ENCODE peak calls at places on chromosomes 3 and 15, in four cellular contexts. Y is HFFc6, E is fibroblast of the aortic adventitia, X is pancreas. I is an unnamed sample.
A peak's percentile ranks its signal among the peaks of the same experiment; 100 is the strongest.

GRCh38 chr3:126956361-126956760 is 26.6 kb upstream of the PLXNA1 start:
- DNase-seq in Y (no peak), E (no peak), X (peak; percentile 56), I (no peak)

GRCh38 chr3:179015551-179016020 is 56.0 kb downstream of the ZMAT3 start:
- DNase-seq in Y (peak; percentile 84), E (peak; percentile 86), X (no peak), I (peak; percentile 75)

GRCh38 chr3:43102773-43103480 is 3.0 kb downstream of the POMGNT2 start:
- DNase-seq in Y (no peak), E (peak; percentile 22), X (no peak), I (no peak)

GRCh38 chr15:93028632-93029612 is 60.1 kb downstream of the RGMA start:
- DNase-seq in Y (peak; percentile 57), E (peak; percentile 99), X (peak; percentile 83), I (no peak)

GRCh38 chr3:146313411-146314111 is 62.7 kb upstream of the PLSCR4 start:
- DNase-seq in Y (peak; percentile 83), E (peak; percentile 94), X (no peak), I (no peak)

GRCh38 chr3:114121996-114122709 is 56.7 kb downstream of the DRD3 start:
- DNase-seq in Y (peak; percentile 29), E (peak; percentile 83), X (no peak), I (peak; percentile 12)

GRCh38 chr15:91348812-91349500 is 248.9 kb downstream of the SV2B start:
- DNase-seq in Y (no peak), E (peak; percentile 34), X (no peak), I (no peak)

GRCh38 chr3:51099794-51100542 is 285.1 kb upstream of the MANF start:
- DNase-seq in Y (peak; percentile 53), E (peak; percentile 66), X (peak; percentile 62), I (peak; percentile 65)

GRCh38 chr3:127162947-127163645 is 29.8 kb upstream of the PRR23E start:
- DNase-seq in Y (no peak), E (no peak), X (peak; percentile 53), I (peak; percentile 56)

GRCh38 chr15:49865925-49866757 is 245.3 kb downstream of the DTWD1 start:
- DNase-seq in Y (peak; percentile 44), E (no peak), X (no peak), I (no peak)

GRCh38 chr15:36361351-36361870 is 218.0 kb upstream of the CDIN1 start:
- DNase-seq in Y (peak; percentile 45), E (peak; percentile 23), X (no peak), I (no peak)

GRCh38 chr15:98789020-98789419 is 140.7 kb downstream of the IGF1R start:
- DNase-seq in Y (no peak), E (no peak), X (no peak), I (no peak)

GRCh38 chr3:161415506-161416231 is 44.4 kb upstream of the SPTSSB start:
- DNase-seq in Y (peak; percentile 87), E (peak; percentile 85), X (no peak), I (no peak)

GRCh38 chr3:64240445-64240844 is 15.2 kb upstream of the PRICKLE2 start:
- DNase-seq in Y (no peak), E (no peak), X (no peak), I (no peak)

GRCh38 chr3:16174976-16175901 is 759 bp downstream of the GALNT15 start:
- DNase-seq in Y (no peak), E (no peak), X (no peak), I (no peak)

GRCh38 chr3:134374791-134375541 is 719 bp upstream of the AMOTL2 start:
- DNase-seq in Y (peak; percentile 69), E (no peak), X (no peak), I (no peak)

GRCh38 chr3:45224824-45225464 is 1.1 kb downstream of the TMEM158 start:
- DNase-seq in Y (peak; percentile 76), E (peak; percentile 66), X (peak; percentile 86), I (peak; percentile 86)

GRCh38 chr3:61627768-61628185 is 66.4 kb downstream of the PTPRG start:
- DNase-seq in Y (peak; percentile 92), E (peak; percentile 97), X (no peak), I (no peak)

GRCh38 chr3:99240700-99241099 is 339.2 kb upstream of the DCBLD2 start:
- DNase-seq in Y (no peak), E (no peak), X (no peak), I (no peak)

GRCh38 chr3:129481783-129482332 is 41.8 kb downstream of the IFT122 start:
- DNase-seq in Y (peak; percentile 25), E (peak; percentile 76), X (no peak), I (no peak)

GRCh38 chr3:38565339-38566214 is 69.4 kb downstream of the EXOG start:
- DNase-seq in Y (no peak), E (no peak), X (peak; percentile 35), I (no peak)

GRCh38 chr3:117977504-117978228 is 1057.0 kb downstream of the IGSF11 start:
- DNase-seq in Y (no peak), E (no peak), X (no peak), I (no peak)

GRCh38 chr3:136194409-136195257 is 1.5 kb downstream of the MSL2 start:
- DNase-seq in Y (no peak), E (peak; percentile 38), X (no peak), I (peak; percentile 24)

GRCh38 chr3:196617256-196617655 is 22.2 kb upstream of the NRROS start:
- DNase-seq in Y (no peak), E (no peak), X (peak; percentile 1), I (no peak)

GRCh38 chr3:44208086-44208485 is 33.6 kb upstream of the TOPAZ1 start:
- DNase-seq in Y (peak; percentile 4), E (no peak), X (no peak), I (no peak)

GRCh38 chr3:45259144-45259543 is 33.1 kb upstream of the TMEM158 start:
- DNase-seq in Y (no peak), E (no peak), X (no peak), I (no peak)

GRCh38 chr3:73228425-73228824 is 167.0 kb downstream of the EBLN2 start:
- DNase-seq in Y (no peak), E (peak; percentile 46), X (no peak), I (no peak)

GRCh38 chr3:134155456-134155855 is 95.2 kb downstream of the RYK start:
- DNase-seq in Y (no peak), E (no peak), X (no peak), I (no peak)

GRCh38 chr3:166481340-166481739 is 644.1 kb upstream of the BCHE start:
- DNase-seq in Y (no peak), E (no peak), X (no peak), I (no peak)
- TF ChIP-seq CTCF in Y (no peak), E (no peak), X (no peak), I (no peak)

DNA sequence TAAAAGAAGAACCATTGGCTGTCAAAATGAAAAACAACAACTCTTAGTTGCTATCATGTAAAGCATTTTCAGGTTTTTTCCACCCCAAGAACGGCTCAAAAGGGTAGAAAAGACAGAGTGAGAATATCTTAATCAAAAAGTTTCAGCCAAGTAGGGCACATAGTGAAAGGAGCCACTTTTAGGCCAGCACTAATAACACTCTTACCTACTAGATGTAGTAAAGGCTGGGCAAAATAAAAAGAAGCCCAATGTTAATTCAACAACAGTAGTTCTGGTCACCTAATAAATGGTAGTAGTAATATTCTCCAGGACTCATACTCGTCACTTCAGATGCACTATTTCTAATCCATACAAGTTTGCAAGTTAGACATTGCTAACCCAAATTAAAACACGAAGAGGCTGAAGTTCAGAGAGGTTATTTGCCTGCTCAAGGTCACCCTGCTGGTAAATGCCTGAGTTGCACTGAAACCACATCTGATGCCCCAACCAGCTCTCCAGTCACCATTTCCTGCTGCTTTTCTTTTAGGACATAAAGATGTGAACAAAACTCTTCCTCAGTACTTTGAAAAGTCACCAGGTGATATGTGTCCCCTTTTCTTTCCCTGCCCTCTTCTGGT is 7.5 kb downstream of the GOLIM4 start:
- DNase-seq in Y (no peak), E (no peak), X (no peak), I (peak; percentile 30)
- TF ChIP-seq CTCF in Y (peak; percentile 69), E (peak; percentile 38), X (no peak), I (peak; percentile 63)

DNA sequence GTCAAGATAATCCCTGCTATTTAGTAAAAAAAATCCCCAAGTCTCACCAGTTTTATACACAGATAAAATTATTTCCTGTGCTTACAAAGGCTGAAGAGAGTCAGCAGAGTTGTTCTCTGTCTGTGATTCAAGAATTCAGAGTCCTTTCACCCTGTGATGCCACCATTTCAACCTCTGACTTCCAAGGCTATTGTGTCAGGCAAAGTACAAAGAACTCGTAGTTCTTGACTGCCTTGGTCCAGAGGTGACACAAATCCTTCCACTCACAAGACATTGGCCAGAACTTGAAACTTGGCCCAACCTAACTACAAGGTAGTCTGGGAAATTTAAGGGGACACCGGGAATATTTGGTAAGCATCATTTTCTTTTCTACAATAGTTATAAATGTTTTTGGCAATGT is 34.9 kb upstream of the CMC1 start:
- DNase-seq in Y (no peak), E (no peak), X (no peak), I (no peak)
- TF ChIP-seq CTCF in Y (no peak), E (no peak), X (no peak), I (no peak)

DNA sequence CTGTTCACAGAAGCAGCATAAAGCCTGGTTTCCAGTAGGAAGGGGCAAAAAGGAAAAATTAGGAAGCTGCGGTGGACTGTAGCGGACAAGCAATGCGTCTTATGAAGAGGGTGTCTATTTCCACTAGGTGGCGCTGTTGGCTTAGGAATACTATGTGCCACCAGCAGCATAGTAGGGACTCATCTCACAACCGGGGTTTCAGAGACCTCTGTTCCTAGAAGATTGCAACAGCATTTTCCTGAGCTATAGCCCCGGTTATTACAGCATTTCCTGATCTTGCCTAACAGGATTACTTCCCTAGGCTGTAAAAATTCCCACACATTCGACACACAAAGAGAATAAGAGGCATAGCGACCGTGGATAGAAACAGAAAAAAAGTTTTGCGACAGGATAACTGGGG is 683.0 kb downstream of the TBL1XR1 start:
- DNase-seq in Y (no peak), E (peak; percentile 57), X (no peak), I (peak; percentile 56)
- TF ChIP-seq CTCF in Y (peak; percentile 89), E (peak; percentile 47), X (no peak), I (peak; percentile 72)

DNA sequence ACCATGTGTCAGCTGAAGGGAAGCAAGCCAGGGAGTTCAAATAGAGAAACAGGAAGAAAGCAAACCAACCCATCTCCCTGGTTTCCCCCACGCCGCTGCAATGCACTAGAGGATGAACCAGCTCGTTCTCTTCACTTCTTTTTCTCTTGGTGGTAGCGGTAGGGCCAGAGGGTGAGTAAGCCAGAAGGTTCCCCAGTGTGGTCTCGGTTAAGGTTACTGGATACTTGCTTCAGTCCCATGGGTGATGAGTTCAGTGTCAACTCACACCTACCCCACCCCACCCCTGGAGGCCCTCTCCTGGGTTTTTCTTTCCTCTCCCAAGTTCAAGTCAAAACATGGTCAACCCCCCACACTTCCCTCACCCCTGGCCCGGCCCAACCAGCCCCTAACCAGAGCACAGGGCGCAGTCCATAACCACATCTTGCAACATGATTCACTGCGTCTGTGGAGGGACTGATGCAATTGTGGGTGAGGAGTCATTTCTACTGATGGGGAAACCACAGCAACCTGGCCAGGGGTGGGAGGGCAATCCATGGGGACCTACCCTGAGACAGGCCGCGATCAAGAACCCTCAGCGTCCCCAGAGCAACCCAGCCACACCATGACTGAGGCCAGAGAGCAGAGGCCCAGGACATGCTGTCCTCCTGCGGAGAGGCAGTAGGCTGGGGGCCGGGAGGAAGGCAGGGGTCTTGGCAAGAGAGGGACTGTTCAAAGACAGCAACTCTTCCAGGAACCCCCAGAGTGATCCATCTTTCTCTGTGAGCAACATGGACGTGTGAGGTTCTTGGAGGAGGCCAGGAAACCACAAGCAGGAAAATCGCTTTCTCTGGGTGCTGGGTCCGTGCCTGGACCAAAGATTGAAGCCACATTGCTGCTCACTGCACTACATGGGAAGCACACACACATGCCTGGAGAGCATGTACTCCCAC is 276.6 kb downstream of the UACA start:
- DNase-seq in Y (peak; percentile 72), E (peak; percentile 94), X (no peak), I (no peak)
- TF ChIP-seq CTCF in Y (no peak), E (no peak), X (no peak), I (no peak)

GRCh38 chr3:180923561-180923960 is 11.1 kb downstream of the FXR1 start:
- DNase-seq in Y (no peak), E (no peak), X (no peak), I (no peak)
- TF ChIP-seq CTCF in Y (no peak), E (no peak), X (no peak), I (no peak)